ENCODE peak calls at places on chromosomes 1 and 21, in seven cellular contexts. D, R, O, I, A, K and W are unnamed samples.

GRCh38 chr1:162232034-162232433 is 144.6 kb downstream of the SPATA46 start:
- DNase-seq in D (no peak), R (no peak), O (no peak), I (no peak), A (no peak), K (no peak), W (no peak)

GRCh38 chr1:193285626-193286025 is 99.2 kb upstream of the B3GALT2 start:
- DNase-seq in D (no peak), R (no peak), O (no peak), I (no peak), A (no peak), K (no peak), W (no peak)

GRCh38 chr1:9860887-9861286 is 37.1 kb upstream of the CLSTN1 start:
- DNase-seq in D (no peak), R (no peak), O (no peak), I (no peak), A (no peak), K (no peak), W (no peak)

GRCh38 chr1:196178083-196178635 is 430.1 kb downstream of the KCNT2 start:
- DNase-seq in D (peak), R (no peak), O (peak), I (no peak), A (no peak), K (no peak), W (no peak)

GRCh38 chr1:208467401-208467800 is 223.2 kb upstream of the PLXNA2 start:
- DNase-seq in D (no peak), R (no peak), O (no peak), I (no peak), A (no peak), K (no peak), W (no peak)

GRCh38 chr1:58986996-58987767 is 203.3 kb upstream of the JUN start:
- DNase-seq in D (no peak), R (peak), O (no peak), I (no peak), A (no peak), K (no peak), W (no peak)

GRCh38 chr1:185916866-185917265 is 182.7 kb downstream of the HMCN1 start:
- DNase-seq in D (peak), R (no peak), O (no peak), I (no peak), A (no peak), K (no peak), W (no peak)

GRCh38 chr1:161864577-161864976 is 98.5 kb downstream of the ATF6 start:
- DNase-seq in D (peak), R (no peak), O (peak), I (no peak), A (no peak), K (no peak), W (peak)

GRCh38 chr21:35399002-35399401 is 349.9 kb upstream of the RUNX1 start:
- DNase-seq in D (no peak), R (no peak), O (no peak), I (no peak), A (no peak), K (no peak), W (no peak)